ENCODE peak calls at places on chromosome 16, in four cellular contexts. One of them, this sample, is unnamed.

GRCh38 chr16:680967-681745 is 946 bp downstream of the STUB1 start:
- DNase-seq in fibroblast of mammary gland: peak; percentile 77
- DNase-seq in choroid plexus epithelial cell: peak; percentile 40
- DNase-seq in Kasumi-1: no peak
- DNase-seq in this sample: peak; percentile 21

GRCh38 chr16:88549671-88550643 is 20.2 kb upstream of the ZC3H18 start:
- DNase-seq in fibroblast of mammary gland: no peak
- DNase-seq in Kasumi-1: no peak
- DNase-seq in choroid plexus epithelial cell: no peak
- DNase-seq in this sample: no peak

GRCh38 chr16:55526448-55526847 is 17.6 kb downstream of the LPCAT2 start:
- DNase-seq in fibroblast of mammary gland: no peak
- DNase-seq in choroid plexus epithelial cell: no peak
- DNase-seq in Kasumi-1: no peak
- DNase-seq in this sample: no peak

GRCh38 chr16:55468352-55468990 is 10.5 kb upstream of the MMP2 start:
- DNase-seq in choroid plexus epithelial cell: no peak
- DNase-seq in fibroblast of mammary gland: no peak
- DNase-seq in Kasumi-1: no peak
- DNase-seq in this sample: no peak

GRCh38 chr16:2952679-2953078 is 11.4 kb upstream of the KREMEN2 start:
- DNase-seq in choroid plexus epithelial cell: no peak
- DNase-seq in Kasumi-1: no peak
- DNase-seq in fibroblast of mammary gland: no peak
- DNase-seq in this sample: no peak

GRCh38 chr16:27503662-27504061 is 46.1 kb downstream of the GTF3C1 start:
- DNase-seq in choroid plexus epithelial cell: no peak
- DNase-seq in fibroblast of mammary gland: no peak
- DNase-seq in Kasumi-1: no peak
- DNase-seq in this sample: no peak

GRCh38 chr16:84308120-84308519 is 13.4 kb downstream of the WFDC1 start:
- DNase-seq in choroid plexus epithelial cell: peak; percentile 36
- DNase-seq in Kasumi-1: peak; percentile 40
- DNase-seq in fibroblast of mammary gland: peak; percentile 38
- DNase-seq in this sample: no peak

GRCh38 chr16:85374571-85374872 is 238.6 kb upstream of the GSE1 start:
- DNase-seq in choroid plexus epithelial cell: no peak
- DNase-seq in fibroblast of mammary gland: no peak
- DNase-seq in Kasumi-1: no peak
- DNase-seq in this sample: no peak

GRCh38 chr16:50416388-50416787 is 47.6 kb upstream of the BRD7 start:
- DNase-seq in choroid plexus epithelial cell: no peak
- DNase-seq in fibroblast of mammary gland: no peak
- DNase-seq in Kasumi-1: no peak
- DNase-seq in this sample: no peak

GRCh38 chr16:77971306-77972131 is 50.8 kb upstream of the CLEC3A start:
- DNase-seq in fibroblast of mammary gland: peak; percentile 70
- DNase-seq in choroid plexus epithelial cell: peak; percentile 85
- DNase-seq in Kasumi-1: peak; percentile 60
- DNase-seq in this sample: peak; percentile 48

GRCh38 chr16:75003931-75004330 is 5.1 kb downstream of the ZNRF1 start:
- DNase-seq in fibroblast of mammary gland: no peak
- DNase-seq in Kasumi-1: no peak
- DNase-seq in choroid plexus epithelial cell: no peak
- DNase-seq in this sample: no peak

GRCh38 chr16:85984947-85985451 is 86.0 kb downstream of the IRF8 start:
- DNase-seq in fibroblast of mammary gland: no peak
- DNase-seq in choroid plexus epithelial cell: no peak
- DNase-seq in Kasumi-1: peak; percentile 54
- DNase-seq in this sample: no peak

GRCh38 chr16:29028457-29029167 is 43.8 kb downstream of the LAT start:
- DNase-seq in Kasumi-1: no peak
- DNase-seq in choroid plexus epithelial cell: no peak
- DNase-seq in fibroblast of mammary gland: no peak
- DNase-seq in this sample: no peak

GRCh38 chr16:51321251-51321650 is 170.2 kb upstream of the SALL1 start:
- DNase-seq in choroid plexus epithelial cell: no peak
- DNase-seq in Kasumi-1: no peak
- DNase-seq in fibroblast of mammary gland: no peak
- DNase-seq in this sample: no peak

GRCh38 chr16:81642107-81642436 is 137.0 kb upstream of the PLCG2 start:
- DNase-seq in Kasumi-1: no peak
- DNase-seq in choroid plexus epithelial cell: no peak
- DNase-seq in fibroblast of mammary gland: no peak
- DNase-seq in this sample: no peak

GRCh38 chr16:76946879-76947278 is 244.1 kb upstream of the MON1B start:
- DNase-seq in Kasumi-1: no peak
- DNase-seq in fibroblast of mammary gland: peak; percentile 93
- DNase-seq in choroid plexus epithelial cell: peak; percentile 67
- DNase-seq in this sample: no peak

GRCh38 chr16:14249291-14250032 is 178.3 kb downstream of the MRTFB start:
- DNase-seq in choroid plexus epithelial cell: peak; percentile 66
- DNase-seq in fibroblast of mammary gland: peak; percentile 51
- DNase-seq in Kasumi-1: peak; percentile 7
- DNase-seq in this sample: peak; percentile 45

GRCh38 chr16:11665071-11665491 is 3.2 kb upstream of the SNN start:
- DNase-seq in Kasumi-1: no peak
- DNase-seq in choroid plexus epithelial cell: no peak
- DNase-seq in fibroblast of mammary gland: no peak
- DNase-seq in this sample: no peak

GRCh38 chr16:87274808-87275207 is 42.4 kb downstream of the C16orf95 start:
- DNase-seq in Kasumi-1: no peak
- DNase-seq in choroid plexus epithelial cell: peak; percentile 7
- DNase-seq in fibroblast of mammary gland: no peak
- DNase-seq in this sample: no peak

GRCh38 chr16:23323224-23324030 is 21.3 kb downstream of the SCNN1B start:
- DNase-seq in fibroblast of mammary gland: no peak
- DNase-seq in choroid plexus epithelial cell: no peak
- DNase-seq in Kasumi-1: no peak
- DNase-seq in this sample: no peak

GRCh38 chr16:6091021-6091420 is 993.4 kb upstream of the EEF2KMT start:
- DNase-seq in fibroblast of mammary gland: no peak
- DNase-seq in Kasumi-1: no peak
- DNase-seq in choroid plexus epithelial cell: no peak
- DNase-seq in this sample: no peak

GRCh38 chr16:85569615-85570212 is 43.4 kb upstream of the GSE1 start:
- DNase-seq in fibroblast of mammary gland: peak; percentile 62
- DNase-seq in Kasumi-1: peak; percentile 90
- DNase-seq in choroid plexus epithelial cell: peak; percentile 93
- DNase-seq in this sample: no peak

GRCh38 chr16:61834082-61834481 is 202.2 kb downstream of the CDH8 start:
- DNase-seq in fibroblast of mammary gland: no peak
- DNase-seq in Kasumi-1: no peak
- DNase-seq in choroid plexus epithelial cell: no peak
- DNase-seq in this sample: no peak

GRCh38 chr16:4271176-4272113 is 1.4 kb downstream of the TFAP4 start:
- DNase-seq in choroid plexus epithelial cell: peak; percentile 95
- DNase-seq in fibroblast of mammary gland: peak; percentile 91
- DNase-seq in Kasumi-1: peak; percentile 76
- DNase-seq in this sample: peak; percentile 95

GRCh38 chr16:49833796-49834195 is 22.1 kb downstream of the ZNF423 start:
- DNase-seq in choroid plexus epithelial cell: no peak
- DNase-seq in Kasumi-1: no peak
- DNase-seq in fibroblast of mammary gland: no peak
- DNase-seq in this sample: no peak

GRCh38 chr16:66273644-66274334 is 92.7 kb upstream of the CDH5 start:
- DNase-seq in choroid plexus epithelial cell: peak; percentile 56
- DNase-seq in Kasumi-1: no peak
- DNase-seq in fibroblast of mammary gland: peak; percentile 90
- DNase-seq in this sample: peak; percentile 22

GRCh38 chr16:12317856-12318591 is 341.5 kb downstream of the SNX29 start:
- DNase-seq in Kasumi-1: no peak
- DNase-seq in fibroblast of mammary gland: no peak
- DNase-seq in choroid plexus epithelial cell: no peak
- DNase-seq in this sample: no peak

GRCh38 chr16:86027366-86028126 is 128.6 kb downstream of the IRF8 start:
- DNase-seq in choroid plexus epithelial cell: no peak
- DNase-seq in fibroblast of mammary gland: no peak
- DNase-seq in Kasumi-1: no peak
- DNase-seq in this sample: no peak

GRCh38 chr16:19411298-19411697 is 6.4 kb upstream of the TMC5 start:
- DNase-seq in choroid plexus epithelial cell: no peak
- DNase-seq in fibroblast of mammary gland: no peak
- DNase-seq in Kasumi-1: no peak
- DNase-seq in this sample: no peak

GRCh38 chr16:57279780-57280638 is 4.5 kb downstream of the PLLP start:
- DNase-seq in choroid plexus epithelial cell: no peak
- DNase-seq in Kasumi-1: no peak
- DNase-seq in fibroblast of mammary gland: no peak
- DNase-seq in this sample: no peak

GRCh38 chr16:67294171-67294757 is 14.9 kb downstream of the PLEKHG4 start:
- DNase-seq in choroid plexus epithelial cell: no peak
- DNase-seq in Kasumi-1: no peak
- DNase-seq in fibroblast of mammary gland: no peak
- DNase-seq in this sample: no peak

GRCh38 chr16:31033709-31034492 is 543 bp downstream of the STX4 start:
- DNase-seq in Kasumi-1: peak; percentile 56
- DNase-seq in fibroblast of mammary gland: peak; percentile 75
- DNase-seq in choroid plexus epithelial cell: peak; percentile 85
- DNase-seq in this sample: peak; percentile 73